ENCODE peak calls at places on chromosomes 13 and 19, in seven cellular contexts. C is HepG2, Y is endothelial cell of umbilical vein, X is transverse colon, A is GM23338, G is GM12878, W is SK-N-SH. E is an unnamed sample. For H3K36me3, the result is how much of the 10 kb centered on the place peaks cover.

GRCh38 chr13:78183737-78184136 is 265.1 kb upstream of the EDNRB start:
- DNase-seq in C (no peak), Y (no peak), X (no peak), A (no peak), G (no peak), W (no peak), E (no peak)

GRCh38 chr13:39362652-39363390 is 240.2 kb downstream of the LHFPL6 start:
- DNase-seq in C (no peak), Y (no peak), X (no peak), A (no peak), G (no peak), W (no peak), E (no peak)

GRCh38 chr13:32036762-32037161 is 5.2 kb downstream of the FRY start:
- DNase-seq in C (no peak), Y (no peak), X (no peak), A (no peak), G (no peak), W (no peak), E (no peak)

GRCh38 chr19:51081476-51081875 is 1.2 kb downstream of the KLK14 start:
- DNase-seq in C (no peak), Y (no peak), X (no peak), A (no peak), G (no peak), W (no peak), E (no peak)

GRCh38 chr13:98315466-98315865 is 138.4 kb upstream of the RNF113B start:
- DNase-seq in C (no peak), Y (peak), X (no peak), A (no peak), G (no peak), W (no peak), E (no peak)

GRCh38 chr13:73754727-73755292 is 379.4 kb downstream of the KLF12 start:
- DNase-seq in C (peak), Y (peak), X (no peak), A (peak), G (no peak), W (peak), E (no peak)

GRCh38 chr19:57708641-57709354 is at the start of gene ZNF154:
- DNase-seq in C (no peak), Y (peak), X (peak), A (peak), G (no peak), W (no peak), E (no peak)

GRCh38 chr13:48975101-48975925 is at the start of gene FNDC3A:
- DNase-seq in C (peak), Y (peak), X (peak), A (peak), G (no peak), W (peak), E (peak)

GRCh38 chr19:15995536-15995935 is 46.7 kb downstream of the OR10H4 start:
- DNase-seq in C (no peak), Y (no peak), X (no peak), A (no peak), G (no peak), W (no peak), E (no peak)

GRCh38 chr19:18470153-18470552 is 32.2 kb upstream of the ISYNA1 start:
- DNase-seq in C (peak), Y (peak), X (no peak), A (peak), G (no peak), W (peak), E (no peak)

GRCh38 chr13:110697842-110698241 is 8.1 kb downstream of the CARS2 start:
- DNase-seq in C (no peak), Y (no peak), X (no peak), A (no peak), G (no peak), W (no peak), E (no peak)

GRCh38 chr19:39823693-39824092 is 10.3 kb downstream of the DYRK1B start:
- DNase-seq in C (no peak), Y (no peak), X (no peak), A (peak), G (no peak), W (peak), E (no peak)

GRCh38 chr13:25502551-25502950 is 130.8 kb downstream of the ATP8A2 start:
- DNase-seq in C (no peak), Y (no peak), X (no peak), A (no peak), G (no peak), W (no peak), E (no peak)

GRCh38 chr19:46907880-46908279 is 47.1 kb downstream of the ARHGAP35 start:
- DNase-seq in C (no peak), Y (no peak), X (no peak), A (no peak), G (no peak), W (no peak), E (no peak)

GRCh38 chr13:21625366-21625765 is 21.4 kb upstream of the MICU2 start:
- DNase-seq in C (peak), Y (peak), X (peak), A (peak), G (no peak), W (peak), E (no peak)

GRCh38 chr13:25130944-25131343 is 35.0 kb downstream of the PABPC3 start:
- DNase-seq in C (no peak), Y (no peak), X (no peak), A (no peak), G (no peak), W (no peak), E (no peak)

GRCh38 chr13:18628428-18628827 is 553.2 kb downstream of the TUBA3C start:
- DNase-seq in C (no peak), Y (no peak), X (no peak), A (no peak), G (no peak), W (peak), E (no peak)

GRCh38 chr13:88656751-88657150 is 985.6 kb downstream of the SLITRK5 start:
- DNase-seq in C (no peak), Y (no peak), X (no peak), A (no peak), G (no peak), W (no peak), E (no peak)

GRCh38 chr13:41520016-41520698 is 62.8 kb downstream of the RGCC start:
- DNase-seq in C (no peak), Y (no peak), X (no peak), A (no peak), G (no peak), W (no peak), E (no peak)

GRCh38 chr13:27921961-27922910 is 2.4 kb downstream of the PDX1 start:
- DNase-seq in C (no peak), Y (no peak), X (no peak), A (peak), G (no peak), W (peak), E (no peak)

GRCh38 chr13:44692173-44692713 is 116.1 kb upstream of the TSC22D1 start:
- DNase-seq in C (no peak), Y (no peak), X (no peak), A (peak), G (no peak), W (no peak), E (no peak)

GRCh38 chr13:36533806-36534205 is 101.5 kb downstream of the CCNA1 start:
- DNase-seq in C (no peak), Y (peak), X (no peak), A (no peak), G (no peak), W (no peak), E (no peak)

GRCh38 chr19:28420731-28421550 is 792.0 kb downstream of the UQCRFS1 start:
- DNase-seq in C (no peak), Y (no peak), X (no peak), A (no peak), G (no peak), W (no peak), E (no peak)

GRCh38 chr13:74867460-74867859 is 614.5 kb downstream of the TBC1D4 start:
- DNase-seq in C (no peak), Y (peak), X (no peak), A (no peak), G (no peak), W (no peak), E (no peak)

GRCh38 chr19:38417544-38418506 is 8.2 kb downstream of the RASGRP4 start:
- DNase-seq in C (no peak), Y (no peak), X (peak), A (peak), G (no peak), W (no peak), E (peak)

GRCh38 chr13:109628251-109628699 is 158.1 kb downstream of the IRS2 start:
- DNase-seq in C (no peak), Y (no peak), X (no peak), A (no peak), G (no peak), W (no peak), E (no peak)

GRCh38 chr13:33547035-33547434 is 261.5 kb upstream of the STARD13 start:
- DNase-seq in C (no peak), Y (no peak), X (no peak), A (no peak), G (no peak), W (no peak), E (no peak)

GRCh38 chr19:11300811-11301120 is 4.8 kb downstream of the TSPAN16 start:
- DNase-seq in C (no peak), Y (no peak), X (no peak), A (no peak), G (no peak), W (no peak), E (no peak)

GRCh38 chr13:53151692-53152421 is 123.2 kb downstream of the OLFM4 start:
- DNase-seq in C (peak), Y (peak), X (peak), A (peak), G (peak), W (peak), E (peak)

GRCh38 chr13:28918030-28918429 is 97.9 kb downstream of the MTUS2 start:
- DNase-seq in C (no peak), Y (no peak), X (no peak), A (no peak), G (no peak), W (no peak), E (no peak)

GRCh38 chr13:95185851-95186250 is 115.4 kb downstream of the ABCC4 start:
- DNase-seq in C (no peak), Y (no peak), X (no peak), A (no peak), G (no peak), W (no peak), E (no peak)

GRCh38 chr13:99225078-99225477 is 24.4 kb downstream of the UBAC2 start:
- DNase-seq in C (no peak), Y (no peak), X (no peak), A (no peak), G (no peak), W (no peak), E (no peak)

GRCh38 chr19:1854032-1854541 is 5.8 kb upstream of the REXO1 start:
- DNase-seq in C (no peak), Y (no peak), X (no peak), A (no peak), G (no peak), W (no peak), E (no peak)

GRCh38 chr13:98648141-98648540 is 71.2 kb upstream of the STK24 start:
- DNase-seq in C (peak), Y (no peak), X (peak), A (no peak), G (no peak), W (no peak), E (no peak)

GRCh38 chr13:36294061-36294460 is 3.6 kb downstream of the CCDC169 start:
- DNase-seq in C (no peak), Y (no peak), X (no peak), A (no peak), G (no peak), W (no peak), E (no peak)

GRCh38 chr19:572891-573825 is 762 bp downstream of the BSG start:
- DNase-seq in C (no peak), Y (peak), X (peak), A (peak), G (no peak), W (peak), E (peak)

GRCh38 chr19:511101-511841 is 4.0 kb downstream of the TPGS1 start:
- DNase-seq in C (no peak), Y (peak), X (peak), A (no peak), G (no peak), W (no peak), E (peak)

GRCh38 chr19:12783849-12784393 is 7.4 kb upstream of the JUNB start:
- DNase-seq in C (peak), Y (no peak), X (peak), A (no peak), G (no peak), W (no peak), E (no peak)
- TF ChIP-seq POLR2AphosphoS5 in C (no peak), Y (no peak), X (no peak), A (no peak), G (peak), W (no peak), E (peak)

DNA sequence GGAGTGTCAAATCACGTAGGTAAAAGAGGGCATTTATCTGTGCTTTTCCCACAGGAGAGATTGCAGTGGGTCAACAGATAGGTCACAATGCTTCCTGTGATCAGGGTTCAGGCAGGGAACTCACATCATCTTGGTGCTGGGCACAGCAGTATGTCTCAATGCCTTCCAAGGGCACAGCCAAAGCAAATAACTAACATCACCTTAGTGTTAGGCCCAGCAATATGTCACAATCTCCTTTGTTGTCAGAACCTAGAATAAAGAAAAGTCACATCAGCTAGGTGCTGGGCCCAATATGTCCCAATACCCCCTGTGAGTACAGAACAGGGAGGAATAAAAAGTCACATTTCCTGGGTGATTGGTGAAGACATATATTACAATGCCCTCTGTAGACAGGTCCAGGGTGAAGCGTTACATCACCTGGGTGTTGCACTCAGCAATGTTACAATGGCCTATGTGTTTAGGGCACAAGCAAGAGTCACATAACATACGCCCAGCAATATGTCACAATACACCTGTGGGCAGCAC is 11.4 kb upstream of the ZNF724 start:
- DNase-seq in C (peak), Y (no peak), X (no peak), A (no peak), G (no peak), W (no peak), E (no peak)
- H3K36me3 ChIP-seq in C (under half), Y (under half), X (under half), A (under half), G (under half), W (under half), E (half or more)

GRCh38 chr19:30931307-30931706 is 417.9 kb downstream of the TSHZ3 start:
- DNase-seq in C (no peak), Y (no peak), X (no peak), A (no peak), G (no peak), W (no peak), E (no peak)
- H3K27ac ChIP-seq in C (no peak), Y (no peak), X (no peak), A (no peak), G (no peak), W (no peak), E (no peak)

DNA sequence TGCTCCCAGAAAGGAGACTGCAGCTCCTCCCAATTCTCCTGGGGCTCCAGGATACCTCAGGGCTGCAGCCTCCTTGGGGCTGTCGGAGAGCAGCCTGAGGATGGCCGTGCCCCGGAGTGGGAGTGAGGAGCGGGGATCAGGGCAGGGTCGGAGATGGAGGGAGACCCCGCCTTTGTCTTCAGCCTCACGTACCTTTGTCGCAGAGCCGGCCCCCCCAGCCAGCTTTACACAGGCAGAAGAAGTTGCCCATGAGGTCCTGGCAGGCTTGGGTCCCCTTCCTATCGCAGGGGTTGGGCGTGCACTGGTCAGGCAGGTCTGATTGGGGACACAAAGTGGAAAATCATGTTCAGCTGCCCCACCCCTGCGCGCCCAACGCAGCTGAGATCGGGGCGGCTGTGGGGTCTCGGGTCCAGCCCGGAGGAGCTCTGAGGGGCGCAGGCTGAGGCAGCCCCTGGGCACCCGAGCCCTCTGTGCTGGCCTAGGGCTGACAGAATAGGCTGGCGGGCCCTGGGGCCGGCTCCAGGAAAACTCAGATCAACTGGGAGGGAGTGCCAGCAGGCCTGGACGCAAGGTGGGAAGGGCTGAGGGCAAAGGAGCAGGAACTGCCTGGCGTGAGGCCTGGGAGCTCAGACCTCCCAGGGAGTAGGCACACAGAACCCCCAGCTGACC is 24.2 kb downstream of the GAS6 start:
- DNase-seq in C (no peak), Y (no peak), X (peak), A (no peak), G (no peak), W (no peak), E (peak)
- TF ChIP-seq POLR2AphosphoS5 in C (no peak), Y (no peak), X (peak), A (no peak), G (no peak), W (no peak), E (no peak)

DNA sequence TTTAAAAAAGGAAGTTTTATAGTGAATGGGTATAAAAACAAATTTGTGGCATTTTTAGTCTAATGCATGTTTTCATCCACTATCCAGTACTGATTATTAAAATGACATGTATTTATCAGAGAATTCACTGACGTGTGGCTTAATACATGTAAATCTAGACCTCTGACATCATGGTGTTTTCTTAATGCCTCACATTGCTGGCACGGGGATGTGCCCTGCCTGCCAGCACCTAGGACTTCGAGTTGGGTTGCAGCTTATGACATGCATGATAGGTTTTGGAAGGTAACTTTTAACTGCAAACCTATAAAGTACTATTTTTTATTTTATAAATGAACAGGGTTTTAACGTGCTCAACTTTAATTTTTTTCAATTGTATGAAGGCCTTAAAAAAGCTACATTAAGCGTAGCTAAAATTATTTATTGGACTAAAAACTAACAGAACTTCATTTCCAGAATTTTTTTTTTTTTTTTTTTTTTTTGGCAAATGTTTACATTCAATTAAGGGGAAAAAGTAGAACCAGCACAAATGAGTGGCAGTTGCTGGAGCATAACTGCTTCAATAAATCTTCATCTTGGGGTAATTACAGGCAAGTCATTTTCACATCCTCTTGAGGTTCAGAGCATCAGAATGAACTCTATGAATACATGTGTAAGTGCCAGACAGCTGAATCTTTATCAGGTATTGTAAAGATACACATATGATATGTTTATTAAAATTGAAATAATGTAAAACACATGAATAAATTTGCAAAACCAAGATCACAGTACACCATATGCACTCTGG is 16.3 kb downstream of the METTL21C start:
- DNase-seq in C (no peak), Y (no peak), X (no peak), A (no peak), G (no peak), W (no peak), E (no peak)
- H3K36me3 ChIP-seq in C (under half), Y (under half), X (under half), A (under half), G (under half), W (half or more), E (half or more)

E was measured in stomach.